ENCODE peak calls at places on chromosomes 7 and 10, in four cellular contexts. R is COR-L47; X is activated CD4-positive, alpha-beta T cell treated with anti-CD3 and anti-CD28 coated beads for 24 hours; O is colonic mucosa. F is an unnamed sample.
A peak's percentile ranks its signal among the peaks of the same experiment; 100 is the strongest.

GRCh38 chr7:145313601-145314000 is 477.7 kb upstream of the TPK1 start:
- DNase-seq in R (no peak), X (no peak), O (no peak), F (no peak)

GRCh38 chr10:7797582-7797981 is 9.6 kb downstream of the ATP5F1C start:
- DNase-seq in R (no peak), X (no peak), O (no peak), F (peak; percentile 85)

GRCh38 chr7:87413951-87414381 is 61.5 kb downstream of the ABCB4 start:
- DNase-seq in R (no peak), X (no peak), O (no peak), F (peak; percentile 75)

GRCh38 chr7:130272456-130273080 is 5.9 kb downstream of the CPA2 start:
- DNase-seq in R (peak; percentile 53), X (no peak), O (no peak), F (peak; percentile 68)

GRCh38 chr7:47301657-47302295 is 280.1 kb downstream of the TNS3 start:
- DNase-seq in R (no peak), X (no peak), O (peak; percentile 7), F (no peak)

GRCh38 chr7:102444961-102445673 is 11.7 kb downstream of the ORAI2 start:
- DNase-seq in R (no peak), X (no peak), O (no peak), F (no peak)

GRCh38 chr10:62554632-62555199 is 180.5 kb downstream of the ZNF365 start:
- DNase-seq in R (peak; percentile 55), X (no peak), O (peak; percentile 21), F (peak; percentile 64)

GRCh38 chr10:27998178-27998953 is 513 bp downstream of the ODAD2 start:
- DNase-seq in R (no peak), X (no peak), O (no peak), F (peak; percentile 72)

GRCh38 chr7:151566897-151567320 is 47.2 kb upstream of the RHEB start:
- DNase-seq in R (no peak), X (no peak), O (no peak), F (peak; percentile 88)

GRCh38 chr7:101094791-101095375 is 9.6 kb downstream of the TRIM56 start:
- DNase-seq in R (no peak), X (peak; percentile 29), O (peak; percentile 66), F (peak; percentile 77)

GRCh38 chr7:43693687-43694398 is 35.5 kb downstream of the COA1 start:
- DNase-seq in R (no peak), X (no peak), O (no peak), F (no peak)

GRCh38 chr10:74977913-74978847 is 133.3 kb upstream of the SAMD8 start:
- DNase-seq in R (no peak), X (peak; percentile 24), O (no peak), F (no peak)

GRCh38 chr7:40329601-40330153 is 194.9 kb downstream of the SUGCT start:
- DNase-seq in R (peak; percentile 16), X (no peak), O (no peak), F (no peak)

GRCh38 chr10:89805599-89806013 is 104.2 kb downstream of the KIF20B start:
- DNase-seq in R (no peak), X (peak; percentile 21), O (no peak), F (no peak)

GRCh38 chr10:74333174-74333573 is 182.2 kb downstream of the ADK start:
- DNase-seq in R (no peak), X (no peak), O (no peak), F (no peak)

GRCh38 chr10:130301026-130301892 is 165.1 kb downstream of the GLRX3 start:
- DNase-seq in R (no peak), X (peak; percentile 13), O (peak; percentile 51), F (no peak)

GRCh38 chr7:112449353-112449752 is 907 bp upstream of the IFRD1 start:
- DNase-seq in R (no peak), X (peak; percentile 29), O (peak; percentile 62), F (no peak)

GRCh38 chr7:36343548-36343947 is 46.1 kb upstream of the ANLN start:
- DNase-seq in R (no peak), X (no peak), O (no peak), F (no peak)

GRCh38 chr7:38411404-38411803 is 138.0 kb upstream of the TARP start:
- DNase-seq in R (no peak), X (no peak), O (no peak), F (no peak)

GRCh38 chr10:113762083-113762482 is 10.6 kb downstream of the PLEKHS1 start:
- DNase-seq in R (no peak), X (no peak), O (no peak), F (no peak)

GRCh38 chr7:134619627-134620331 is 26.9 kb upstream of the BPGM start:
- DNase-seq in R (no peak), X (no peak), O (no peak), F (no peak)

GRCh38 chr10:99341860-99342517 is 12.8 kb downstream of the CNNM1 start:
- DNase-seq in R (no peak), X (no peak), O (no peak), F (no peak)

GRCh38 chr10:30463944-30464451 is 30.0 kb downstream of the MAP3K8 start:
- DNase-seq in R (no peak), X (no peak), O (no peak), F (peak; percentile 60)

GRCh38 chr7:91164948-91165845 is 99.0 kb upstream of the FZD1 start:
- DNase-seq in R (no peak), X (no peak), O (no peak), F (no peak)

GRCh38 chr10:115829501-115830215 is 443.3 kb downstream of the GFRA1 start:
- DNase-seq in R (no peak), X (no peak), O (no peak), F (no peak)

GRCh38 chr7:137539111-137539715 is 195.7 kb upstream of the PTN start:
- DNase-seq in R (no peak), X (no peak), O (no peak), F (no peak)

GRCh38 chr7:2609001-2609411 is 22.8 kb upstream of the TTYH3 start:
- DNase-seq in R (no peak), X (no peak), O (no peak), F (no peak)

GRCh38 chr10:7787150-7787856 is 490 bp downstream of the KIN start:
- DNase-seq in R (no peak), X (no peak), O (no peak), F (no peak)

GRCh38 chr7:95096123-95096395 is 188.7 kb downstream of the PPP1R9A start:
- DNase-seq in R (no peak), X (no peak), O (no peak), F (no peak)

GRCh38 chr10:132868995-132869394 is 73.4 kb downstream of the CFAP46 start:
- DNase-seq in R (no peak), X (no peak), O (no peak), F (peak; percentile 52)

GRCh38 chr7:2000801-2001321 is 231.9 kb downstream of the MAD1L1 start:
- DNase-seq in R (no peak), X (no peak), O (no peak), F (no peak)